ENCODE peak calls at places on chromosomes 3 and 15, in five cellular contexts. Z, H, N, G and T are unnamed samples.

GRCh38 chr15:75723847-75724660 is 11.4 kb upstream of the CSPG4 start:
- DNase-seq in Z (no peak), H (peak; percentile 85), N (no peak), G (peak; percentile 81), T (peak; percentile 83)

GRCh38 chr3:36132214-36132613 is 248.1 kb upstream of the STAC start:
- DNase-seq in Z (no peak), H (no peak), N (no peak), G (no peak), T (no peak)

GRCh38 chr3:189551007-189551406 is 80.2 kb upstream of the TP63 start:
- DNase-seq in Z (no peak), H (no peak), N (no peak), G (no peak), T (no peak)

GRCh38 chr15:56496635-56497034 is 31.7 kb upstream of the MNS1 start:
- DNase-seq in Z (no peak), H (no peak), N (no peak), G (peak; percentile 60), T (no peak)

GRCh38 chr15:85707519-85708338 is 87.0 kb downstream of the KLHL25 start:
- DNase-seq in Z (no peak), H (no peak), N (no peak), G (peak; percentile 93), T (no peak)

GRCh38 chr3:32542807-32543206 is 27.9 kb downstream of the DYNC1LI1 start:
- DNase-seq in Z (no peak), H (no peak), N (no peak), G (no peak), T (no peak)

GRCh38 chr3:39190281-39191025 is 1.9 kb downstream of the XIRP1 start:
- DNase-seq in Z (no peak), H (no peak), N (no peak), G (no peak), T (no peak)

GRCh38 chr15:80563372-80563997 is 131.6 kb upstream of the ABHD17C start:
- DNase-seq in Z (no peak), H (no peak), N (no peak), G (no peak), T (no peak)

GRCh38 chr3:131485116-131485515 is 17.7 kb downstream of the MRPL3 start:
- DNase-seq in Z (no peak), H (no peak), N (no peak), G (no peak), T (no peak)

GRCh38 chr15:67080900-67081431 is 15.6 kb downstream of the SMAD3 start:
- DNase-seq in Z (peak; percentile 63), H (peak; percentile 75), N (no peak), G (no peak), T (no peak)

GRCh38 chr3:98971183-98971681 is 69.7 kb upstream of the DCBLD2 start:
- DNase-seq in Z (no peak), H (no peak), N (no peak), G (peak; percentile 51), T (no peak)

GRCh38 chr3:119145500-119146167 is at the start of gene TEX55:
- DNase-seq in Z (no peak), H (no peak), N (no peak), G (peak; percentile 30), T (no peak)

GRCh38 chr3:107045791-107046190 is 331.4 kb upstream of the CCDC54 start:
- DNase-seq in Z (no peak), H (no peak), N (peak; percentile 41), G (no peak), T (no peak)

GRCh38 chr15:89071471-89071870 is 16.8 kb upstream of the ABHD2 start:
- DNase-seq in Z (no peak), H (no peak), N (no peak), G (no peak), T (no peak)

GRCh38 chr3:168123211-168124173 is 27.8 kb upstream of the GOLIM4 start:
- DNase-seq in Z (no peak), H (no peak), N (no peak), G (no peak), T (no peak)

GRCh38 chr15:99906793-99907192 is 173.6 kb upstream of the LYSMD4 start:
- DNase-seq in Z (no peak), H (no peak), N (no peak), G (no peak), T (no peak)
- H3K27ac ChIP-seq in Z (no peak overlapping the region), H (no peak overlapping the region), N (no peak overlapping the region), G (no peak overlapping the region), T (no peak overlapping the region)

GRCh38 chr15:63553388-63553791 is 43.8 kb upstream of the FBXL22 start:
- DNase-seq in Z (no peak), H (no peak), N (no peak), G (no peak), T (no peak)
- H3K27ac ChIP-seq in Z (no peak overlapping the region), H (peak overlapping the region; percentile 50), N (no peak overlapping the region), G (no peak overlapping the region), T (peak overlapping the region; percentile 85)

DNA sequence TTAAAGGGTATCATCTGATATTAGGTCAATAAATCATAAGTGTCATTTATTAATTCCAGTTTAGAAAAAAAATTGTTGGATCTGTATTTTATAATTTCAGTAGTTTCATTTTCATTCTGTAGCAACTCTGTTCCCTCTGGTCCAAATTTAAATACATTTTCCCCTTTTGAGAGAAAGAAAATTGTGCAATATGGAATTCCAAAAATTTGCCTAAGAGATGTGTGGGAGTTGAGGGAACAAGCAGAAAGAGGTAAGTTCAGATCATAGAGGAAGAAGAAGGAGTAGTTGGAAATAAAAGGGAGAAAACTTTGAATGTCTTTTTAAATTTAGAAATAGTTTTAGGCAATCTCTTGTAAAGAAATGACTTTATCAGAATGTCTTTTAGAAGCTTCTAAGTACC is 48.9 kb upstream of the MME start:
- DNase-seq in Z (no peak), H (no peak), N (no peak), G (no peak), T (no peak)
- H3K27ac ChIP-seq in Z (no peak overlapping the region), H (no peak overlapping the region), N (no peak overlapping the region), G (no peak overlapping the region), T (no peak overlapping the region)

DNA sequence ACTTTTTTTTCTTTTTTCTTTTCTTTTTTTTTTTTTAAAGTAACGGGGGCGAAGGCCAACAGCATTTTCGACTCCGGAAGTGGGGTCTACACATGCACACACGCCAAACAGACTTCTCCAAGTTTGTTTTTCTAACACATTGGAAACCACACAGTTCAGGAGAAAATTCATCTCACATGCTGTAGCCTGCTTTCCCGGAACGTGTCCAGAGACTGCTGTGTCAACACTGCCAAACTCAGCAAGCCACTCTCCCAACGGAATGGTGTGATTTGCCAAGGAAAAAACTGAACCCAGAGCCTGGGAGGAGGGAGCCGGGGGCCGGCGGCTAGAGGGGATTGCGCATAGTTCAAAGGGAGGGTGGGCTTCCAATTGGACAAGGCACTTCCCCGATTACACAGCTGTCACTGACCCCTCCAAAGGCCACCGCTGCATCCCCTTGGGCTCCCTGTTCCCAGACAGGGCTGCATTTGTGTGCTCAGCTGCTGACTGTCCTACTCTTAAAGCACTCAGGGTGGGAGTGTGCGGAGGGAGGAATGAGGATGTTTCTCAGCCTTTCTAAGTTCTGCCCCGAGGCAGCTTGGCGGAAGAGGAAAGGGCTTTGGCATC is 256.1 kb downstream of the ZNF621 start:
- DNase-seq in Z (no peak), H (peak; percentile 60), N (no peak), G (no peak), T (no peak)
- H3K27ac ChIP-seq in Z (no peak overlapping the region), H (peak overlapping the region; percentile 48), N (peak overlapping the region; percentile 64), G (no peak overlapping the region), T (peak overlapping the region; percentile 67)

DNA sequence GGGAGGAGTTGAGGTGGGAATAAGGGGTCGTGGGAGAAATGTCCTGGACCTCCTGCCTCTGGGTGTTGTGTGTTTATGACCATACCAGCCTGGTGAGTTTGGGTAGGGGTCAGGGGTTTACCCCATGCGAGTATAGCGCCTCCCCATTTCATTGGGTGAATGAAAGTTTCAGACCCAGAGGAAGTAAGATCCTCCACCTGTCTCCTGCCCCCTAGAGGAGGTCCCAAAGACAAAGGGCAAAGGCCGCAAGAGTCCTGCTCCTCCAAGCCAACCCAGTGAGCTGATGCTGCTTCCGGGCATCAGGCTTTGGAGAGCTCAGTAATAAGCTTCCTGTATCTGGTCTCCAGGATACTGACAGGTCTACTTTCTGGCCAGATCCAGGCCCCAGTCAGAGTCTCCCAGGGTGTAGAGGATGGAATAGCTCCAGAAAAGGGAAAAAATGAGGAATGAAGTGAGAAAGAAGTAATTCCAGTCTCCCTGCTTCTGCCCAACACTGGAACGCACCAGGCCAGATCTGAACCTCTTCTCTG is 6.4 kb upstream of the TBC1D21 start:
- DNase-seq in Z (no peak), H (no peak), N (no peak), G (no peak), T (no peak)
- H3K27ac ChIP-seq in Z (no peak overlapping the region), H (no peak overlapping the region), N (no peak overlapping the region), G (no peak overlapping the region), T (no peak overlapping the region)

GRCh38 chr3:72151465-72152238 is 366.7 kb upstream of the PROK2 start:
- DNase-seq in Z (no peak), H (no peak), N (no peak), G (peak; percentile 64), T (no peak)
- H3K27ac ChIP-seq in Z (no peak overlapping the region), H (no peak overlapping the region), N (peak overlapping the region; percentile 91), G (peak overlapping the region; percentile 96), T (no peak overlapping the region)

GRCh38 chr3:146277953-146278631 is 27.2 kb upstream of the PLSCR4 start:
- DNase-seq in Z (no peak), H (no peak), N (no peak), G (peak; percentile 4), T (no peak)
- H3K27ac ChIP-seq in Z (no peak overlapping the region), H (no peak overlapping the region), N (no peak overlapping the region), G (no peak overlapping the region), T (no peak overlapping the region)